ENCODE peak calls at places on chromosomes 11 and 22, in seven cellular contexts. M, F, T, O, X, U and Z are unnamed samples.

GRCh38 chr22:30205281-30206115 is 41.1 kb downstream of the LIF start:
- DNase-seq in U (peak), T (peak), F (no peak), O (no peak), X (no peak), M (no peak), Z (no peak)

GRCh38 chr11:59158206-59159068 is 13.5 kb upstream of the DTX4 start:
- DNase-seq in T (peak), U (peak), X (peak), O (peak), F (peak), M (peak), Z (no peak)

GRCh38 chr22:41531422-41531727 is 12.9 kb downstream of the POLR3H start:
- DNase-seq in T (no peak), X (no peak), O (no peak), M (no peak), U (no peak), F (no peak), Z (no peak)

GRCh38 chr11:27401760-27402316 is 38.8 kb upstream of the CCDC34 start:
- DNase-seq in F (no peak), O (no peak), T (no peak), U (no peak), M (no peak), X (no peak), Z (no peak)

GRCh38 chr22:23147632-23148387 is 2.5 kb downstream of the RAB36 start:
- DNase-seq in T (no peak), X (no peak), F (no peak), U (no peak), O (no peak), M (no peak), Z (no peak)

GRCh38 chr11:45036733-45037132 is 86.0 kb upstream of the TP53I11 start:
- DNase-seq in T (no peak), M (no peak), U (no peak), O (no peak), X (no peak), F (no peak), Z (no peak)

GRCh38 chr22:50175191-50175461 is 4.6 kb downstream of the PANX2 start:
- DNase-seq in O (no peak), X (no peak), T (no peak), U (no peak), M (no peak), F (no peak), Z (no peak)

GRCh38 chr11:58494096-58494495 is 13.8 kb downstream of the OR5B21 start:
- DNase-seq in M (no peak), X (no peak), F (no peak), O (no peak), T (no peak), U (no peak), Z (no peak)

GRCh38 chr11:64000026-64000739 is 13.9 kb downstream of the OTUB1 start:
- DNase-seq in F (peak), U (peak), M (peak), T (peak), O (peak), X (peak), Z (peak)

GRCh38 chr22:20029550-20030225 is 8.8 kb downstream of the TANGO2 start:
- DNase-seq in U (no peak), M (no peak), O (no peak), F (no peak), X (no peak), T (peak), Z (no peak)

GRCh38 chr22:44086759-44087158 is 62.7 kb downstream of the PARVB start:
- DNase-seq in F (no peak), X (no peak), T (no peak), U (no peak), O (no peak), M (no peak), Z (no peak)

GRCh38 chr22:24155597-24156145 is 25.6 kb upstream of the SUSD2 start:
- DNase-seq in M (peak), F (peak), X (peak), U (peak), T (peak), O (peak), Z (peak)

GRCh38 chr11:3616721-3617460 is 24.9 kb downstream of the ART5 start:
- DNase-seq in T (no peak), U (no peak), M (no peak), X (no peak), O (no peak), F (no peak), Z (peak)

GRCh38 chr11:126403039-126403438 is 47.6 kb downstream of the ST3GAL4 start:
- DNase-seq in T (no peak), M (no peak), O (peak), U (no peak), F (no peak), X (no peak), Z (no peak)

GRCh38 chr11:11391796-11392195 is 38.7 kb upstream of the CSNK2A3 start:
- DNase-seq in U (peak), F (no peak), M (no peak), T (no peak), O (no peak), X (no peak), Z (no peak)